ENCODE peak calls at places on chromosomes 4 and X, in ten cellular contexts. One of them, this sample, is unnamed.

GRCh38 chrX:32448320-32448719 is 763.0 kb downstream of the DMD start:
- DNase-seq in non-pigmented ciliary epithelial cell: no peak
- DNase-seq in activated naive CD8-positive, alpha-beta T cell treated with anti-CD3 and anti-CD28 coated beads, Interleukin-2, amount 50 U/mL, for 16 hours: no peak
- DNase-seq in cardiac fibroblast: peak
- DNase-seq in NCI-H345: no peak
- DNase-seq in GM03348: no peak
- DNase-seq in SK-N-SH: no peak
- DNase-seq in nucleus accumbens: no peak
- DNase-seq in HEK293T: no peak
- DNase-seq in Kasumi-1: peak
- DNase-seq in this sample: peak

GRCh38 chr4:57182132-57182874 is 72.1 kb upstream of the IGFBP7 start:
- DNase-seq in Kasumi-1: peak
- DNase-seq in cardiac fibroblast: no peak
- DNase-seq in nucleus accumbens: peak
- DNase-seq in non-pigmented ciliary epithelial cell: no peak
- DNase-seq in HEK293T: no peak
- DNase-seq in NCI-H345: no peak
- DNase-seq in SK-N-SH: peak
- DNase-seq in GM03348: no peak
- DNase-seq in activated naive CD8-positive, alpha-beta T cell treated with anti-CD3 and anti-CD28 coated beads, Interleukin-2, amount 50 U/mL, for 16 hours: no peak
- DNase-seq in this sample: no peak

GRCh38 chr4:13920901-13921300 is 293.4 kb upstream of the BOD1L1 start:
- DNase-seq in cardiac fibroblast: peak
- DNase-seq in SK-N-SH: no peak
- DNase-seq in NCI-H345: no peak
- DNase-seq in Kasumi-1: peak
- DNase-seq in nucleus accumbens: no peak
- DNase-seq in GM03348: peak
- DNase-seq in HEK293T: no peak
- DNase-seq in non-pigmented ciliary epithelial cell: peak
- DNase-seq in activated naive CD8-positive, alpha-beta T cell treated with anti-CD3 and anti-CD28 coated beads, Interleukin-2, amount 50 U/mL, for 16 hours: no peak
- DNase-seq in this sample: peak

GRCh38 chrX:111652719-111653118 is 28.3 kb upstream of the ALG13 start:
- DNase-seq in SK-N-SH: peak
- DNase-seq in HEK293T: peak
- DNase-seq in cardiac fibroblast: no peak
- DNase-seq in GM03348: no peak
- DNase-seq in Kasumi-1: peak
- DNase-seq in nucleus accumbens: no peak
- DNase-seq in non-pigmented ciliary epithelial cell: no peak
- DNase-seq in NCI-H345: no peak
- DNase-seq in activated naive CD8-positive, alpha-beta T cell treated with anti-CD3 and anti-CD28 coated beads, Interleukin-2, amount 50 U/mL, for 16 hours: no peak
- DNase-seq in this sample: no peak

GRCh38 chr4:88341227-88342192 is 37.1 kb upstream of the HERC6 start:
- DNase-seq in non-pigmented ciliary epithelial cell: peak
- DNase-seq in nucleus accumbens: no peak
- DNase-seq in activated naive CD8-positive, alpha-beta T cell treated with anti-CD3 and anti-CD28 coated beads, Interleukin-2, amount 50 U/mL, for 16 hours: no peak
- DNase-seq in NCI-H345: peak
- DNase-seq in GM03348: peak
- DNase-seq in Kasumi-1: no peak
- DNase-seq in SK-N-SH: no peak
- DNase-seq in HEK293T: peak
- DNase-seq in cardiac fibroblast: peak
- DNase-seq in this sample: no peak

GRCh38 chr4:99404595-99405287 is 30.4 kb downstream of the ADH7 start:
- DNase-seq in GM03348: peak
- DNase-seq in NCI-H345: no peak
- DNase-seq in SK-N-SH: no peak
- DNase-seq in nucleus accumbens: no peak
- DNase-seq in HEK293T: no peak
- DNase-seq in non-pigmented ciliary epithelial cell: peak
- DNase-seq in activated naive CD8-positive, alpha-beta T cell treated with anti-CD3 and anti-CD28 coated beads, Interleukin-2, amount 50 U/mL, for 16 hours: no peak
- DNase-seq in Kasumi-1: no peak
- DNase-seq in cardiac fibroblast: peak
- DNase-seq in this sample: peak

GRCh38 chrX:9953396-9953795 is 13.8 kb upstream of the CLDN34 start:
- DNase-seq in activated naive CD8-positive, alpha-beta T cell treated with anti-CD3 and anti-CD28 coated beads, Interleukin-2, amount 50 U/mL, for 16 hours: no peak
- DNase-seq in HEK293T: no peak
- DNase-seq in cardiac fibroblast: no peak
- DNase-seq in SK-N-SH: no peak
- DNase-seq in non-pigmented ciliary epithelial cell: no peak
- DNase-seq in Kasumi-1: no peak
- DNase-seq in nucleus accumbens: no peak
- DNase-seq in GM03348: no peak
- DNase-seq in NCI-H345: no peak
- DNase-seq in this sample: no peak

GRCh38 chr4:119559044-119559647 is 69.5 kb downstream of the PDE5A start:
- DNase-seq in activated naive CD8-positive, alpha-beta T cell treated with anti-CD3 and anti-CD28 coated beads, Interleukin-2, amount 50 U/mL, for 16 hours: no peak
- DNase-seq in nucleus accumbens: no peak
- DNase-seq in GM03348: peak
- DNase-seq in Kasumi-1: peak
- DNase-seq in non-pigmented ciliary epithelial cell: peak
- DNase-seq in SK-N-SH: peak
- DNase-seq in NCI-H345: peak
- DNase-seq in cardiac fibroblast: peak
- DNase-seq in HEK293T: peak
- DNase-seq in this sample: no peak

GRCh38 chrX:114964374-114964773 is 53.0 kb downstream of the IL13RA2 start:
- DNase-seq in nucleus accumbens: no peak
- DNase-seq in NCI-H345: no peak
- DNase-seq in GM03348: no peak
- DNase-seq in activated naive CD8-positive, alpha-beta T cell treated with anti-CD3 and anti-CD28 coated beads, Interleukin-2, amount 50 U/mL, for 16 hours: no peak
- DNase-seq in cardiac fibroblast: peak
- DNase-seq in non-pigmented ciliary epithelial cell: peak
- DNase-seq in HEK293T: no peak
- DNase-seq in Kasumi-1: no peak
- DNase-seq in SK-N-SH: no peak
- DNase-seq in this sample: peak

GRCh38 chr4:187027231-187027760 is 303.6 kb upstream of the FAT1 start:
- DNase-seq in nucleus accumbens: no peak
- DNase-seq in activated naive CD8-positive, alpha-beta T cell treated with anti-CD3 and anti-CD28 coated beads, Interleukin-2, amount 50 U/mL, for 16 hours: no peak
- DNase-seq in Kasumi-1: no peak
- DNase-seq in cardiac fibroblast: no peak
- DNase-seq in non-pigmented ciliary epithelial cell: no peak
- DNase-seq in HEK293T: peak
- DNase-seq in GM03348: no peak
- DNase-seq in SK-N-SH: no peak
- DNase-seq in NCI-H345: no peak
- DNase-seq in this sample: no peak

GRCh38 chr4:75769044-75769443 is 44.7 kb downstream of the USO1 start:
- DNase-seq in nucleus accumbens: no peak
- DNase-seq in activated naive CD8-positive, alpha-beta T cell treated with anti-CD3 and anti-CD28 coated beads, Interleukin-2, amount 50 U/mL, for 16 hours: no peak
- DNase-seq in GM03348: peak
- DNase-seq in NCI-H345: no peak
- DNase-seq in cardiac fibroblast: peak
- DNase-seq in non-pigmented ciliary epithelial cell: peak
- DNase-seq in HEK293T: no peak
- DNase-seq in SK-N-SH: no peak
- DNase-seq in Kasumi-1: no peak
- DNase-seq in this sample: no peak

GRCh38 chrX:53320543-53321215 is 39.3 kb upstream of the IQSEC2 start:
- DNase-seq in cardiac fibroblast: no peak
- DNase-seq in NCI-H345: no peak
- DNase-seq in activated naive CD8-positive, alpha-beta T cell treated with anti-CD3 and anti-CD28 coated beads, Interleukin-2, amount 50 U/mL, for 16 hours: no peak
- DNase-seq in SK-N-SH: peak
- DNase-seq in non-pigmented ciliary epithelial cell: no peak
- DNase-seq in GM03348: peak
- DNase-seq in nucleus accumbens: peak
- DNase-seq in Kasumi-1: no peak
- DNase-seq in HEK293T: no peak
- DNase-seq in this sample: no peak